ENCODE peak calls at places on chromosomes 11 and 22, in eight cellular contexts. B is fibroblast of the aortic adventitia; Q is skeletal muscle cell; D is amniotic stem cell; N is HCT116; I is activated T-cell treated with anti-CD3 and anti-CD28 coated beads, Interleukin-2, amount 50 U/mL, for 1 hour; O is Calu3; Z is omental fat pad. H is an unnamed sample.

GRCh38 chr22:32469799-32470212 is 4.8 kb upstream of the FBXO7 start:
- DNase-seq in B (peak; percentile 59), Q (peak; percentile 50), N (peak; percentile 13), O (no peak), Z (no peak), D (no peak), I (no peak), H (peak; percentile 60)

GRCh38 chr11:75150079-75150478 is 828 bp upstream of the SLCO2B1 start:
- DNase-seq in B (no peak), N (no peak), O (no peak), I (no peak), Q (no peak), Z (no peak), D (no peak), H (no peak)

GRCh38 chr11:35766651-35767050 is 104.1 kb downstream of the TRIM44 start:
- DNase-seq in Z (no peak), O (no peak), B (no peak), Q (no peak), D (no peak), I (no peak), N (no peak), H (no peak)

GRCh38 chr11:27699242-27699925 is 871 bp downstream of the BDNF start:
- DNase-seq in D (no peak), Q (no peak), N (no peak), Z (no peak), O (peak; percentile 11), B (peak; percentile 62), I (no peak), H (no peak)

GRCh38 chr22:31305194-31305593 is 12.9 kb upstream of the PIK3IP1 start:
- DNase-seq in Z (no peak), N (no peak), I (no peak), B (no peak), D (no peak), O (no peak), Q (no peak), H (no peak)

GRCh38 chr11:111086058-111086457 is 159.5 kb upstream of the POU2AF2 start:
- DNase-seq in D (no peak), I (no peak), O (no peak), N (no peak), Q (peak; percentile 28), B (no peak), Z (no peak), H (no peak)

GRCh38 chr11:69643646-69644045 is 2.7 kb downstream of the CCND1 start:
- DNase-seq in D (no peak), Z (no peak), I (no peak), N (no peak), O (no peak), Q (no peak), B (no peak), H (no peak)

GRCh38 chr11:65058419-65059054 is at the start of gene NAALADL1:
- DNase-seq in O (no peak), D (no peak), N (no peak), I (no peak), Q (no peak), B (no peak), Z (no peak), H (no peak)

GRCh38 chr11:103699216-103699615 is 337.2 kb upstream of the DDI1 start:
- DNase-seq in O (no peak), B (peak; percentile 67), Q (no peak), D (no peak), Z (no peak), I (no peak), N (no peak), H (no peak)

GRCh38 chr11:62546937-62547625 is 475 bp upstream of the AHNAK start:
- DNase-seq in O (peak; percentile 35), Q (no peak), B (peak; percentile 37), Z (no peak), D (no peak), N (no peak), I (no peak), H (no peak)

GRCh38 chr11:27213232-27213660 is 149.8 kb downstream of the CCDC34 start:
- DNase-seq in D (peak; percentile 74), Q (peak; percentile 68), B (peak; percentile 93), O (peak; percentile 22), N (no peak), I (no peak), Z (no peak), H (peak; percentile 80)

GRCh38 chr11:18366286-18366685 is 28.1 kb upstream of the LDHA start:
- DNase-seq in I (no peak), D (no peak), Q (no peak), B (no peak), O (no peak), Z (no peak), N (no peak), H (no peak)

GRCh38 chr11:78432058-78432515 is 14.5 kb upstream of the GAB2 start:
- DNase-seq in B (peak; percentile 39), N (no peak), O (peak; percentile 36), Q (no peak), D (no peak), I (no peak), Z (no peak), H (no peak)